ENCODE peak calls at places on chromosomes 11 and 22, in nine cellular contexts. G is endothelial cell of umbilical vein; W is OCI-LY7; F is GM23248; Y is AG09319; N is effector CD4-positive, alpha-beta T cell; O is heart left ventricle; L is SHP77 treated with DMSO at 0.1 percent for 48 hours; H is GM04504. Z is an unnamed sample.

GRCh38 chr11:94305146-94305545 is 766 bp downstream of the IZUMO1R start:
- DNase-seq in H (no peak), N (no peak), G (no peak), W (no peak), L (no peak), Y (no peak), O (no peak), F (peak; percentile 43), Z (no peak)

GRCh38 chr22:31128156-31128555 is 5.4 kb downstream of the INPP5J start:
- DNase-seq in N (no peak), L (no peak), O (no peak), W (no peak), G (no peak), Y (no peak), H (no peak), F (no peak), Z (no peak)

GRCh38 chr22:17388235-17388634 is 19.0 kb downstream of the CECR2 start:
- DNase-seq in H (no peak), L (no peak), G (no peak), W (no peak), Y (no peak), F (no peak), N (no peak), O (no peak), Z (no peak)

GRCh38 chr11:66951927-66952337 is 6.3 kb downstream of the PC start:
- DNase-seq in L (peak; percentile 82), Y (no peak), H (no peak), F (no peak), G (peak; percentile 18), W (no peak), N (no peak), O (no peak), Z (no peak)

GRCh38 chr11:47593934-47594855 is at the start of gene C1QTNF4:
- DNase-seq in Y (no peak), F (no peak), N (no peak), O (no peak), G (no peak), W (no peak), H (no peak), L (no peak), Z (no peak)

GRCh38 chr11:96033054-96033453 is 109.1 kb upstream of the MTMR2 start:
- DNase-seq in G (no peak), L (no peak), Y (no peak), N (no peak), O (no peak), H (no peak), W (no peak), F (no peak), Z (no peak)

GRCh38 chr11:6655020-6655789 is 404 bp downstream of the DCHS1 start:
- DNase-seq in F (peak; percentile 58), G (peak; percentile 33), O (peak; percentile 52), N (no peak), Y (no peak), W (no peak), H (no peak), L (no peak), Z (no peak)

GRCh38 chr11:57357310-57357709 is 19.2 kb downstream of the P2RX3 start:
- DNase-seq in W (no peak), G (no peak), Y (no peak), F (no peak), L (no peak), O (no peak), N (no peak), H (no peak), Z (no peak)

GRCh38 chr22:19663286-19663815 is 51.0 kb upstream of the SEPTIN5 start:
- DNase-seq in Y (peak; percentile 54), W (no peak), N (no peak), H (peak; percentile 44), L (peak; percentile 82), F (peak; percentile 93), O (peak; percentile 77), G (peak; percentile 94), Z (peak; percentile 73)

GRCh38 chr22:20422271-20422958 is 15.2 kb downstream of the SCARF2 start:
- DNase-seq in N (no peak), W (no peak), H (peak; percentile 94), G (no peak), O (no peak), L (no peak), Y (peak; percentile 73), F (peak; percentile 82), Z (peak; percentile 61)

GRCh38 chr11:68342459-68343158 is 30.2 kb downstream of the LRP5 start:
- DNase-seq in O (no peak), H (no peak), N (no peak), W (no peak), F (no peak), G (no peak), L (no peak), Y (no peak), Z (no peak)

GRCh38 chr11:65435330-65435931 is 12.8 kb downstream of the NEAT1 start:
- DNase-seq in Y (no peak), W (no peak), H (no peak), F (peak; percentile 39), N (no peak), O (peak; percentile 6), G (no peak), L (no peak), Z (no peak)

GRCh38 chr11:121563003-121563402 is 110.2 kb upstream of the SORL1-AS1 start:
- DNase-seq in H (no peak), W (no peak), Y (no peak), N (no peak), O (no peak), G (no peak), F (no peak), L (no peak), Z (no peak)

GRCh38 chr22:43473441-43473840 is 61.6 kb downstream of the MPPED1 start:
- DNase-seq in O (no peak), Y (no peak), H (no peak), L (no peak), F (no peak), N (no peak), W (no peak), G (no peak), Z (no peak)